ENCODE peak calls at places on chromosome 9, in seven cellular contexts. One of them, this sample, is unnamed.

GRCh38 chr9:84442712-84443111 is 102.2 kb upstream of the SLC28A3 start:
- DNase-seq in lower leg skin: no peak
- DNase-seq in colonic mucosa: no peak
- DNase-seq in cardiac fibroblast: no peak
- DNase-seq in A549: no peak
- DNase-seq in neural progenitor cell: no peak
- DNase-seq in cardiac muscle cell: no peak
- DNase-seq in this sample: no peak

GRCh38 chr9:95055337-95055850 is 262.1 kb downstream of the FANCC start:
- DNase-seq in colonic mucosa: no peak
- DNase-seq in A549: no peak
- DNase-seq in cardiac fibroblast: no peak
- DNase-seq in lower leg skin: no peak
- DNase-seq in cardiac muscle cell: no peak
- DNase-seq in neural progenitor cell: no peak
- DNase-seq in this sample: no peak

GRCh38 chr9:138099803-138100598 is 222.4 kb downstream of the CACNA1B start:
- DNase-seq in lower leg skin: no peak
- DNase-seq in A549: no peak
- DNase-seq in cardiac muscle cell: no peak
- DNase-seq in neural progenitor cell: no peak
- DNase-seq in cardiac fibroblast: no peak
- DNase-seq in colonic mucosa: peak
- DNase-seq in this sample: no peak

GRCh38 chr9:26856413-26857032 is 36.1 kb downstream of the CAAP1 start:
- DNase-seq in cardiac muscle cell: peak
- DNase-seq in cardiac fibroblast: peak
- DNase-seq in A549: peak
- DNase-seq in colonic mucosa: peak
- DNase-seq in lower leg skin: no peak
- DNase-seq in neural progenitor cell: peak
- DNase-seq in this sample: peak

GRCh38 chr9:99820330-99821186 is 1.1 kb upstream of the NR4A3 start:
- DNase-seq in colonic mucosa: peak
- DNase-seq in cardiac muscle cell: peak
- DNase-seq in neural progenitor cell: no peak
- DNase-seq in lower leg skin: peak
- DNase-seq in cardiac fibroblast: peak
- DNase-seq in A549: peak
- DNase-seq in this sample: no peak

GRCh38 chr9:136403538-136403914 is 3.6 kb upstream of the SNAPC4 start:
- DNase-seq in A549: no peak
- DNase-seq in lower leg skin: no peak
- DNase-seq in colonic mucosa: no peak
- DNase-seq in neural progenitor cell: no peak
- DNase-seq in cardiac fibroblast: no peak
- DNase-seq in cardiac muscle cell: no peak
- DNase-seq in this sample: no peak

GRCh38 chr9:114777841-114778240 is 28.0 kb downstream of the TNFSF15 start:
- DNase-seq in A549: no peak
- DNase-seq in cardiac fibroblast: no peak
- DNase-seq in colonic mucosa: no peak
- DNase-seq in lower leg skin: no peak
- DNase-seq in cardiac muscle cell: no peak
- DNase-seq in neural progenitor cell: no peak
- DNase-seq in this sample: no peak

GRCh38 chr9:127930298-127931091 is at the start of gene PIP5KL1:
- DNase-seq in cardiac fibroblast: peak
- DNase-seq in neural progenitor cell: peak
- DNase-seq in cardiac muscle cell: peak
- DNase-seq in colonic mucosa: peak
- DNase-seq in lower leg skin: no peak
- DNase-seq in A549: peak
- DNase-seq in this sample: peak

GRCh38 chr9:33637881-33638280 is 113.8 kb downstream of the ANKRD18B start:
- DNase-seq in lower leg skin: no peak
- DNase-seq in cardiac muscle cell: no peak
- DNase-seq in neural progenitor cell: peak
- DNase-seq in cardiac fibroblast: no peak
- DNase-seq in colonic mucosa: no peak
- DNase-seq in A549: no peak
- DNase-seq in this sample: no peak

GRCh38 chr9:3401556-3401955 is 124.2 kb downstream of the RFX3 start:
- DNase-seq in colonic mucosa: no peak
- DNase-seq in cardiac fibroblast: no peak
- DNase-seq in A549: no peak
- DNase-seq in cardiac muscle cell: no peak
- DNase-seq in lower leg skin: no peak
- DNase-seq in neural progenitor cell: peak
- DNase-seq in this sample: no peak

GRCh38 chr9:79603222-79603925 is 31.6 kb downstream of the TLE4 start:
- DNase-seq in cardiac muscle cell: no peak
- DNase-seq in lower leg skin: no peak
- DNase-seq in neural progenitor cell: no peak
- DNase-seq in cardiac fibroblast: no peak
- DNase-seq in A549: no peak
- DNase-seq in colonic mucosa: no peak
- DNase-seq in this sample: no peak

GRCh38 chr9:34093578-34093977 is 32.9 kb downstream of the DCAF12 start:
- DNase-seq in colonic mucosa: no peak
- DNase-seq in cardiac fibroblast: no peak
- DNase-seq in lower leg skin: no peak
- DNase-seq in neural progenitor cell: no peak
- DNase-seq in cardiac muscle cell: no peak
- DNase-seq in A549: no peak
- DNase-seq in this sample: no peak

GRCh38 chr9:73916016-73916673 is 581.0 kb upstream of the RORB start:
- DNase-seq in cardiac fibroblast: peak
- DNase-seq in A549: no peak
- DNase-seq in cardiac muscle cell: peak
- DNase-seq in colonic mucosa: no peak
- DNase-seq in lower leg skin: no peak
- DNase-seq in neural progenitor cell: peak
- DNase-seq in this sample: peak

GRCh38 chr9:133163559-133164208 is at the start of gene GBGT1:
- DNase-seq in A549: peak
- DNase-seq in cardiac fibroblast: peak
- DNase-seq in colonic mucosa: peak
- DNase-seq in cardiac muscle cell: peak
- DNase-seq in lower leg skin: peak
- DNase-seq in neural progenitor cell: peak
- DNase-seq in this sample: peak

GRCh38 chr9:134350416-134350994 is 24.2 kb downstream of the RXRA start:
- DNase-seq in neural progenitor cell: no peak
- DNase-seq in A549: no peak
- DNase-seq in cardiac muscle cell: no peak
- DNase-seq in lower leg skin: no peak
- DNase-seq in cardiac fibroblast: no peak
- DNase-seq in colonic mucosa: no peak
- DNase-seq in this sample: no peak

GRCh38 chr9:93684806-93685553 is 108.6 kb downstream of the PHF2 start:
- DNase-seq in lower leg skin: no peak
- DNase-seq in cardiac muscle cell: no peak
- DNase-seq in cardiac fibroblast: peak
- DNase-seq in A549: no peak
- DNase-seq in neural progenitor cell: peak
- DNase-seq in colonic mucosa: no peak
- DNase-seq in this sample: no peak
- TF ChIP-seq CTCF in lower leg skin: no peak
- TF ChIP-seq CTCF in cardiac muscle cell: peak
- TF ChIP-seq CTCF in cardiac fibroblast: peak
- TF ChIP-seq CTCF in A549: no peak
- TF ChIP-seq CTCF in neural progenitor cell: peak
- TF ChIP-seq CTCF in colonic mucosa: no peak
- TF ChIP-seq CTCF in this sample: no peak

GRCh38 chr9:16485155-16485554 is 385.3 kb downstream of the BNC2 start:
- DNase-seq in A549: no peak
- DNase-seq in cardiac muscle cell: no peak
- DNase-seq in colonic mucosa: no peak
- DNase-seq in lower leg skin: no peak
- DNase-seq in neural progenitor cell: no peak
- DNase-seq in cardiac fibroblast: no peak
- DNase-seq in this sample: no peak
- TF ChIP-seq CTCF in A549: no peak
- TF ChIP-seq CTCF in cardiac muscle cell: no peak
- TF ChIP-seq CTCF in colonic mucosa: no peak
- TF ChIP-seq CTCF in lower leg skin: no peak
- TF ChIP-seq CTCF in neural progenitor cell: no peak
- TF ChIP-seq CTCF in cardiac fibroblast: no peak
- TF ChIP-seq CTCF in this sample: no peak

GRCh38 chr9:70924905-70925547 is 196.4 kb downstream of the TRPM3 start:
- DNase-seq in neural progenitor cell: peak
- DNase-seq in A549: peak
- DNase-seq in colonic mucosa: peak
- DNase-seq in cardiac fibroblast: peak
- DNase-seq in cardiac muscle cell: peak
- DNase-seq in lower leg skin: peak
- DNase-seq in this sample: peak
- TF ChIP-seq CTCF in neural progenitor cell: peak
- TF ChIP-seq CTCF in A549: peak
- TF ChIP-seq CTCF in colonic mucosa: peak
- TF ChIP-seq CTCF in cardiac fibroblast: peak
- TF ChIP-seq CTCF in cardiac muscle cell: peak
- TF ChIP-seq CTCF in lower leg skin: no peak
- TF ChIP-seq CTCF in this sample: peak

DNA sequence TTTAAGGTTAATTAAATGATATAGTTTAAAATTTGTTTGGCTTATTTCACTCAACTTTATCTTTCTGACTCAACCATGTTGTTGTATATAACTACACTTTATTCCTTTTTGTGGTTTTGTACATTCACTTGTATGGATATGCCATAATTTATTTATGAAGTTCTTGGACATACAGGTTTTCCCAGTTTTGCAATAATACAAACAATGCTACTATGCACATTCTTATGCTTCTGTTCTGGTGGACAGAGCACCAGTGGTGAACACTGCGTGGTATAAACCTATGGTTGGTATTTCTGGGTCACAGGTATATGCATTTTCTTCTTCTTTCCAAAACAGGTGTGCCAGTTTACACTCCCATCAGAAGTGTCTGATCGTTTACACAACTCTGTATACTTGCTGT is 35.7 kb upstream of the TRIM14 start:
- DNase-seq in neural progenitor cell: no peak
- DNase-seq in lower leg skin: no peak
- DNase-seq in cardiac fibroblast: no peak
- DNase-seq in colonic mucosa: no peak
- DNase-seq in cardiac muscle cell: no peak
- DNase-seq in A549: no peak
- DNase-seq in this sample: no peak
- TF ChIP-seq CTCF in neural progenitor cell: no peak
- TF ChIP-seq CTCF in lower leg skin: no peak
- TF ChIP-seq CTCF in cardiac fibroblast: no peak
- TF ChIP-seq CTCF in colonic mucosa: no peak
- TF ChIP-seq CTCF in cardiac muscle cell: no peak
- TF ChIP-seq CTCF in A549: no peak
- TF ChIP-seq CTCF in this sample: no peak

GRCh38 chr9:19085295-19085694 is 17.4 kb downstream of the HAUS6 start:
- DNase-seq in cardiac fibroblast: no peak
- DNase-seq in cardiac muscle cell: peak
- DNase-seq in colonic mucosa: no peak
- DNase-seq in A549: peak
- DNase-seq in lower leg skin: no peak
- DNase-seq in neural progenitor cell: peak
- DNase-seq in this sample: no peak
- TF ChIP-seq CTCF in cardiac fibroblast: peak
- TF ChIP-seq CTCF in cardiac muscle cell: peak
- TF ChIP-seq CTCF in colonic mucosa: peak
- TF ChIP-seq CTCF in A549: peak
- TF ChIP-seq CTCF in lower leg skin: no peak
- TF ChIP-seq CTCF in neural progenitor cell: peak
- TF ChIP-seq CTCF in this sample: no peak